ENCODE peak calls at places on chromosomes 12 and 14, in nine cellular contexts. Q is substantia nigra, Z is esophagus squamous epithelium, E is GDM1, Y is HS-5, H is mesenteric fat pad, R is NCI-H1417, C is gastrocnemius medialis, F is neural progenitor cell. T is an unnamed sample.

GRCh38 chr14:77007339-77007974 is 21.1 kb downstream of the IRF2BPL start:
- DNase-seq in F (no peak), Y (no peak), E (no peak), R (no peak), Q (no peak), H (no peak), C (no peak), Z (no peak), T (no peak)

GRCh38 chr12:13101854-13102375 is 1.6 kb downstream of the GSG1 start:
- DNase-seq in Y (no peak), F (no peak), C (no peak), Q (no peak), Z (no peak), R (peak), H (no peak), E (no peak), T (no peak)

GRCh38 chr12:128338344-128338743 is 71.4 kb downstream of the TMEM132C start:
- DNase-seq in F (peak), H (no peak), C (no peak), R (no peak), Y (no peak), Z (no peak), E (no peak), Q (no peak), T (peak)

GRCh38 chr12:4438834-4439596 is 6.6 kb downstream of the FGF6 start:
- DNase-seq in Z (no peak), E (no peak), C (no peak), F (no peak), R (no peak), H (no peak), Q (no peak), Y (no peak), T (no peak)

GRCh38 chr14:63641473-63642228 is at the start of gene WDR89:
- DNase-seq in F (peak), Z (peak), H (peak), Y (peak), Q (peak), E (peak), R (peak), C (peak), T (peak)

GRCh38 chr12:104704224-104704623 is 247.5 kb downstream of the CHST11 start:
- DNase-seq in Q (no peak), E (no peak), H (no peak), F (no peak), C (no peak), Y (no peak), Z (no peak), R (no peak), T (peak)

GRCh38 chr14:50775357-50775756 is 55.6 kb downstream of the NIN start:
- DNase-seq in Q (no peak), E (no peak), Z (no peak), Y (peak), H (no peak), C (no peak), R (no peak), F (no peak), T (peak)

GRCh38 chr12:38720661-38721060 is 184.7 kb downstream of the CPNE8 start:
- DNase-seq in F (no peak), R (no peak), C (no peak), E (no peak), Q (no peak), Y (no peak), Z (no peak), H (no peak), T (no peak)

GRCh38 chr14:42742084-42742483 is 1135.4 kb downstream of the LRFN5 start:
- DNase-seq in F (no peak), H (no peak), E (no peak), R (no peak), Q (no peak), Z (no peak), C (no peak), Y (no peak), T (no peak)

GRCh38 chr14:88326352-88327103 is 3.5 kb upstream of the KCNK10 start:
- DNase-seq in H (no peak), E (no peak), Y (no peak), C (no peak), Z (no peak), R (peak), Q (peak), F (peak), T (peak)

GRCh38 chr12:76275511-76276093 is 72.6 kb downstream of the BBS10 start:
- DNase-seq in Z (no peak), F (no peak), H (no peak), R (no peak), C (no peak), E (peak), Y (no peak), Q (no peak), T (no peak)

GRCh38 chr14:95073947-95074346 is 83.4 kb downstream of the DICER1 start:
- DNase-seq in C (no peak), E (no peak), H (no peak), Q (no peak), Y (no peak), R (no peak), Z (no peak), F (no peak), T (no peak)

GRCh38 chr12:52027085-52027843 is 20.5 kb downstream of the TAMALIN start:
- DNase-seq in Y (no peak), H (no peak), R (peak), F (peak), C (peak), E (no peak), Z (no peak), Q (no peak), T (no peak)

GRCh38 chr12:101792046-101792931 is 38.5 kb downstream of the GNPTAB start:
- DNase-seq in F (no peak), R (peak), Y (no peak), Z (no peak), E (no peak), H (no peak), C (no peak), Q (no peak), T (peak)

GRCh38 chr14:53531151-53531550 is 378.0 kb upstream of the DDHD1 start:
- DNase-seq in R (peak), C (no peak), Q (no peak), Z (no peak), H (no peak), Y (no peak), F (no peak), E (no peak), T (no peak)

GRCh38 chr14:103836976-103837725 is 10.2 kb downstream of the PPP1R13B start:
- DNase-seq in R (no peak), F (no peak), Y (no peak), Z (no peak), E (no peak), H (no peak), Q (no peak), C (no peak), T (no peak)

GRCh38 chr14:39396448-39396847 is 35.8 kb downstream of the FBXO33 start:
- DNase-seq in R (no peak), C (no peak), E (no peak), Z (no peak), Y (peak), H (no peak), Q (no peak), F (no peak), T (no peak)

GRCh38 chr12:14460212-14460841 is 94.8 kb downstream of the ATF7IP start:
- DNase-seq in E (no peak), Y (no peak), Z (no peak), H (no peak), R (no peak), C (no peak), F (no peak), Q (no peak), T (no peak)

GRCh38 chr14:82796081-82796480 is 1262.4 kb upstream of the SEL1L start:
- DNase-seq in Z (no peak), E (no peak), Y (no peak), Q (no peak), F (peak), H (no peak), R (no peak), C (no peak), T (no peak)

GRCh38 chr12:69151254-69151751 is 88.1 kb upstream of the CPSF6 start:
- DNase-seq in E (no peak), Y (no peak), C (no peak), H (no peak), Z (no peak), R (peak), F (no peak), Q (no peak), T (peak)

GRCh38 chr14:103207038-103207403 is 83.8 kb downstream of the TNFAIP2 start:
- DNase-seq in Z (no peak), F (peak), Y (peak), C (peak), H (no peak), R (no peak), E (no peak), Q (peak), T (peak)

GRCh38 chr14:99707420-99707819 is 23.3 kb downstream of the CYP46A1 start:
- DNase-seq in R (no peak), Z (no peak), C (no peak), H (peak), Q (no peak), F (no peak), E (no peak), Y (no peak), T (no peak)

GRCh38 chr12:107310621-107311020 is 217.3 kb upstream of the CRY1 start:
- DNase-seq in Z (no peak), R (no peak), Q (no peak), F (no peak), Y (no peak), E (no peak), H (no peak), C (no peak), T (no peak)

GRCh38 chr12:81257952-81258551 is 180.2 kb downstream of the ACSS3 start:
- DNase-seq in C (no peak), Y (no peak), Z (no peak), E (no peak), H (no peak), R (peak), Q (no peak), F (peak), T (peak)

GRCh38 chr12:47021298-47021697 is 58.1 kb upstream of the PCED1B start:
- DNase-seq in Z (no peak), R (peak), F (peak), H (no peak), Q (no peak), C (no peak), E (peak), Y (peak), T (peak)

GRCh38 chr12:52821826-52822660 is 8.1 kb upstream of the KRT4 start:
- DNase-seq in C (no peak), R (no peak), Y (no peak), Q (no peak), H (no peak), Z (no peak), F (no peak), E (no peak), T (no peak)

T was measured in mesendoderm.